ENCODE peak calls at places on chromosomes 3 and 15, in eight cellular contexts. T, O, G, Q, X, I, B and F are unnamed samples.

GRCh38 chr3:44993471-44994205 is 17.6 kb downstream of the EXOSC7 start:
- DNase-seq in G (no peak), T (no peak), X (no peak), O (no peak), Q (no peak), I (no peak), B (peak; percentile 85), F (no peak)

GRCh38 chr3:119206611-119207511 is 33.5 kb downstream of the UPK1B start:
- DNase-seq in Q (no peak), G (peak; percentile 47), I (no peak), X (no peak), O (peak; percentile 6), T (no peak), B (no peak), F (no peak)

GRCh38 chr3:69181592-69182211 is 59.3 kb upstream of the LMOD3 start:
- DNase-seq in O (peak; percentile 39), Q (no peak), T (peak; percentile 30), B (peak; percentile 88), I (no peak), G (no peak), X (no peak), F (no peak)

GRCh38 chr3:40718681-40719080 is 193.9 kb downstream of the ZNF621 start:
- DNase-seq in I (no peak), G (no peak), B (no peak), O (no peak), X (peak; percentile 28), T (no peak), Q (no peak), F (no peak)

GRCh38 chr3:193446975-193447602 is 68.5 kb upstream of the ATP13A5 start:
- DNase-seq in T (no peak), O (no peak), Q (no peak), B (no peak), I (no peak), X (no peak), G (no peak), F (no peak)

GRCh38 chr3:24838533-24838932 is 343.9 kb upstream of the THRB start:
- DNase-seq in X (no peak), Q (no peak), G (no peak), O (no peak), T (no peak), I (no peak), B (no peak), F (no peak)

GRCh38 chr3:141485578-141486415 is 1.0 kb upstream of the RASA2 start:
- DNase-seq in Q (no peak), G (no peak), T (no peak), I (no peak), X (no peak), B (peak; percentile 83), O (peak; percentile 19), F (no peak)

GRCh38 chr3:171873561-171873960 is 30.4 kb downstream of the TMEM212 start:
- DNase-seq in Q (no peak), G (no peak), I (no peak), T (no peak), X (no peak), O (no peak), B (peak; percentile 81), F (no peak)

GRCh38 chr3:185397676-185398075 is 34.7 kb downstream of the MAP3K13 start:
- DNase-seq in B (no peak), Q (peak; percentile 53), O (no peak), T (peak; percentile 72), X (no peak), I (no peak), G (no peak), F (no peak)

GRCh38 chr3:73633916-73634344 is 9.2 kb upstream of the PDZRN3 start:
- DNase-seq in T (no peak), Q (no peak), I (no peak), O (no peak), G (no peak), B (no peak), X (no peak), F (no peak)

GRCh38 chr3:414063-414462 is 217.5 kb downstream of the CHL1 start:
- DNase-seq in O (peak; percentile 18), G (no peak), Q (no peak), I (peak; percentile 10), T (no peak), B (no peak), X (no peak), F (no peak)

GRCh38 chr15:22873204-22873701 is 34.8 kb downstream of the NIPA2 start:
- DNase-seq in I (no peak), O (peak; percentile 55), X (no peak), G (no peak), B (peak; percentile 91), Q (peak; percentile 35), T (no peak), F (no peak)

GRCh38 chr3:127911421-127911931 is 3.6 kb upstream of the KBTBD12 start:
- DNase-seq in X (no peak), T (no peak), I (no peak), O (no peak), B (peak; percentile 31), G (no peak), Q (no peak), F (no peak)